ENCODE peak calls at places on chromosomes 3 and 15, in eight cellular contexts. Z is AG04449, D is H7, H is neural crest cell, T is skeletal muscle cell, S is LoVo, N is adrenal gland, M is NCI-H2081. I is an unnamed sample.

GRCh38 chr15:69209661-69210060 is 49.2 kb downstream of the GLCE start:
- DNase-seq in Z (no peak), D (no peak), H (no peak), T (no peak), S (no peak), N (no peak), M (no peak), I (no peak)

GRCh38 chr3:111714305-111714704 is 119.2 kb upstream of the ZBED2 start:
- DNase-seq in Z (no peak), D (peak), H (no peak), T (no peak), S (no peak), N (no peak), M (no peak), I (no peak)

GRCh38 chr3:54964081-54964480 is 36.2 kb upstream of the LRTM1 start:
- DNase-seq in Z (no peak), D (no peak), H (no peak), T (no peak), S (no peak), N (no peak), M (no peak), I (no peak)

GRCh38 chr3:24773798-24774197 is 279.1 kb upstream of the THRB start:
- DNase-seq in Z (peak), D (peak), H (peak), T (peak), S (peak), N (peak), M (peak), I (peak)

GRCh38 chr3:71206821-71207220 is 376.7 kb downstream of the FOXP1 start:
- DNase-seq in Z (no peak), D (no peak), H (no peak), T (no peak), S (no peak), N (no peak), M (peak), I (no peak)

GRCh38 chr3:117036259-117036799 is 326.8 kb downstream of the TUSC7 start:
- DNase-seq in Z (peak), D (no peak), H (peak), T (peak), S (no peak), N (peak), M (no peak), I (no peak)

GRCh38 chr3:112687214-112687613 is 46.3 kb upstream of the CCDC80 start:
- DNase-seq in Z (no peak), D (no peak), H (no peak), T (no peak), S (no peak), N (no peak), M (no peak), I (no peak)

GRCh38 chr3:27653803-27654558 is 68.1 kb downstream of the EOMES start:
- DNase-seq in Z (no peak), D (no peak), H (no peak), T (no peak), S (no peak), N (no peak), M (no peak), I (no peak)

GRCh38 chr15:91291673-91292072 is 191.6 kb downstream of the SV2B start:
- DNase-seq in Z (no peak), D (peak), H (no peak), T (no peak), S (no peak), N (no peak), M (no peak), I (no peak)

GRCh38 chr3:70021267-70021666 is 21.7 kb downstream of the SAMMSON start:
- DNase-seq in Z (no peak), D (no peak), H (no peak), T (no peak), S (no peak), N (no peak), M (no peak), I (no peak)